ENCODE peak calls at places on chromosome 13, in seven cellular contexts. I is uterus; P is colonic mucosa; Z is pancreas; T is endodermal cell; V is CD8-positive, alpha-beta T cell; H is PC-9. D is an unnamed sample.

GRCh38 chr13:105735269-105735668 is 800.2 kb downstream of the EFNB2 start:
- DNase-seq in I (no peak), P (no peak), Z (no peak), T (no peak), V (no peak), H (peak), D (no peak)

GRCh38 chr13:21685485-21686064 is 14.7 kb downstream of the FGF9 start:
- DNase-seq in I (no peak), P (no peak), Z (no peak), T (no peak), V (no peak), H (no peak), D (no peak)

GRCh38 chr13:101417043-101417406 is 717 bp upstream of the NALCN start:
- DNase-seq in I (no peak), P (no peak), Z (no peak), T (no peak), V (no peak), H (peak), D (no peak)

GRCh38 chr13:51453308-51453958 is 597 bp upstream of the INTS6 start:
- DNase-seq in I (peak), P (peak), Z (peak), T (no peak), V (peak), H (peak), D (no peak)

GRCh38 chr13:111216166-111216960 is 101.3 kb downstream of the ARHGEF7 start:
- DNase-seq in I (no peak), P (peak), Z (no peak), T (peak), V (peak), H (peak), D (peak)

GRCh38 chr13:103006706-103007426 is 59.4 kb downstream of the SLC10A2 start:
- DNase-seq in I (no peak), P (no peak), Z (no peak), T (no peak), V (no peak), H (no peak), D (no peak)

GRCh38 chr13:113837554-113838355 is 26.1 kb downstream of the GAS6 start:
- DNase-seq in I (peak), P (peak), Z (peak), T (peak), V (no peak), H (peak), D (peak)

GRCh38 chr13:77697208-77698103 is at the start of gene SLAIN1:
- DNase-seq in I (peak), P (peak), Z (peak), T (peak), V (peak), H (peak), D (peak)

GRCh38 chr13:52160053-52160452 is 656 bp upstream of the NEK3 start:
- DNase-seq in I (no peak), P (no peak), Z (no peak), T (no peak), V (no peak), H (no peak), D (no peak)

GRCh38 chr13:95025116-95025515 is 276.1 kb downstream of the ABCC4 start:
- DNase-seq in I (no peak), P (no peak), Z (no peak), T (no peak), V (no peak), H (no peak), D (no peak)

GRCh38 chr13:110770678-110771077 is 57.2 kb downstream of the ING1 start:
- DNase-seq in I (no peak), P (no peak), Z (no peak), T (no peak), V (no peak), H (no peak), D (no peak)

GRCh38 chr13:112510002-112510780 is 77.8 kb downstream of the TUBGCP3 start:
- DNase-seq in I (no peak), P (no peak), Z (no peak), T (peak), V (no peak), H (peak), D (peak)

GRCh38 chr13:99393791-99394735 is 86.9 kb upstream of the GPR183 start:
- DNase-seq in I (no peak), P (no peak), Z (no peak), T (no peak), V (no peak), H (no peak), D (no peak)

GRCh38 chr13:104017317-104017716 is 951.1 kb upstream of the SLC10A2 start:
- DNase-seq in I (no peak), P (no peak), Z (no peak), T (no peak), V (no peak), H (no peak), D (no peak)

GRCh38 chr13:104025303-104025702 is 959.1 kb upstream of the SLC10A2 start:
- DNase-seq in I (no peak), P (no peak), Z (no peak), T (no peak), V (no peak), H (no peak), D (no peak)

GRCh38 chr13:104024416-104025170 is 958.4 kb upstream of the SLC10A2 start:
- DNase-seq in I (no peak), P (no peak), Z (no peak), T (no peak), V (no peak), H (no peak), D (no peak)

GRCh38 chr13:104021806-104022397 is 955.7 kb upstream of the SLC10A2 start:
- DNase-seq in I (no peak), P (no peak), Z (no peak), T (no peak), V (no peak), H (no peak), D (no peak)
- H3K27ac ChIP-seq in I (no peak), P (no peak), Z (no peak), T (no peak), V (no peak), H (no peak), D (no peak)

DNA sequence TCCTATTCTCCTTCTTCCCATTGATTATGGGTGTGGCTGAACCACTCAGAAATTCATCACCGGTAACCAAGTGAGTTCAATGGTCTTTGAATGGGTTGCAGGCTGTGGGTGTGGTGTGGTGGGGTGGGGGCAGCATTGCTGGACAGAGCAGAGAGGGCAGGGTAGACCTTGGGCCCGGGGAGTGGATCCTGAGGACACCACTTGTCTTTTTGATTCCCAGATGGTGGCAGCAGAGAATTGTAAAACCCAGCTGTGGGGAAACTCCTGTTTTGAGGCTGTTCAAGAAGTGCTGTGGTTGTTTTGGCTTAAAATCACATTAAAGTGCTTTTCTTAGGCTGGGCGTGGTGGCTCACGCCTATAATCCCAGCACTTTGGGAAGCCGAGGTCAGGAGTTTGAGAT is 45.8 kb upstream of the RGCC start:
- DNase-seq in I (no peak), P (no peak), Z (no peak), T (peak), V (no peak), H (peak), D (peak)
- TF ChIP-seq CTCF in I (peak), P (no peak), Z (no peak), T (peak), V (no peak), H (peak), D (peak)

DNA sequence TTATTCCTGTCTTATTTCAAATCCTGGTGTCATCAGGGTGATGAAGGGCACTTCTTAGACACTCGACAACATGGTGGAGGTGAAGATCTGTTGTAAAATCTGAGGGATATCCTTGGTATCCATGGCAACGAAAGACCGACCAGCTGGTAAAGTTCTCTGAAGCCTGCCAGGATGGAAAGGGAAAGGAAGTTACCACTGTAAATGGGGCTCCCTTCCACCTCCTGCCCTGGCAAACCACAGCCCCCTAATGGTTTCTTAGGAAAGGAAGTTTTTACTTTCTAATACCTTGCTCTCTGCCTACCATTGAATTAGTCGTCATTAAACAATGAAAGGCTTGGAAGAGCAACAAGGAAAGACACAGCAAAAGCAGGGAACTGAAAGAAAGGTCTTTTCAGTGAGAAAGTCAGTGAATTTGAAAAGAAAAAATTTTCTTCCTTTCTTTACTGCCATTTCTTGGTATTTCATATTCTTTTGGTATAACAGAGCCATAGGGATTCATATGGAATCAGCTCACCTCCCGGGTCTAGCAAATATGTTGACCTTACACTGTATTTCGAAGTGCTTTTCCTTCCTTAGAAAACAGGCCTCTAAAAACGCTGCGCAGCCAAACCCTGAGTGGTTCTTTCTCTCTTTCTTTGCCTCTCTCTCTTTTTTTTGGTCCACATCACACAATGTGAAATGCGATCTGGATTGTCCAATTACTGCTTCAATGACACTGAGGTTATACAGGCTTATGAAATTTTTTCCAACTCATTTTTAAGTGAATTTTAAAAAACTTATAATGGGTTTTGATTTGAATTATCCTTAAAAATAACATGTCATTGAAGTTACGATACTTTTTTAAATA is 111.0 kb downstream of the RGCC start:
- DNase-seq in I (no peak), P (no peak), Z (no peak), T (no peak), V (no peak), H (no peak), D (no peak)
- H3K27ac ChIP-seq in I (no peak), P (no peak), Z (no peak), T (no peak), V (no peak), H (no peak), D (no peak)

DNA sequence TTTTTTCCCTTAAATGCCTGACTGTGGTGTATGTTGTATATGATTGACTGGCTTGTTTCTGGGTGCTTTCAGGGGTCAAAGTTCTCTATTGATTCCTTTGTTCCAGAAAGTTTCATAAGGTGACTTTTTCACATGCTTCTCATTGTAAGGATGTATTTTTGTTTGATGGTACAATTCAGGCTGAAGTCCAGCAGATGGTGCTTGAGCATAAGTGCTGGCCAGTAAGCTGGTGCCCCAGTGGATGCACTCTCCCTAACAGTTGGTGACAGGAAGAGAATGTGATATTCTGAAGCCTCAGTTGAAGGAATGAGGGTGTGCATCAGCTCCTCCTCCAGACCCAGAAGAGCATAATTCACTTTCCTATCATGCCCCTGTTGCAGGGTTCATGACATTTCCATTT is 1941.6 kb upstream of the PRR20A start:
- DNase-seq in I (no peak), P (no peak), Z (no peak), T (peak), V (no peak), H (no peak), D (no peak)
- TF ChIP-seq CTCF in I (no peak), P (no peak), Z (no peak), T (peak), V (no peak), H (no peak), D (peak)

GRCh38 chr13:79285159-79285558 is 120.9 kb downstream of the RBM26 start:
- DNase-seq in I (no peak), P (no peak), Z (no peak), T (no peak), V (no peak), H (no peak), D (no peak)

GRCh38 chr13:79281335-79281734 is 124.7 kb downstream of the RBM26 start:
- DNase-seq in I (no peak), P (no peak), Z (no peak), T (peak), V (no peak), H (no peak), D (peak)

GRCh38 chr13:79283742-79284141 is 122.3 kb downstream of the RBM26 start:
- DNase-seq in I (no peak), P (no peak), Z (no peak), T (no peak), V (no peak), H (no peak), D (no peak)

GRCh38 chr13:79282976-79283375 is 123.1 kb downstream of the RBM26 start:
- DNase-seq in I (no peak), P (no peak), Z (no peak), T (no peak), V (no peak), H (no peak), D (no peak)

GRCh38 chr13:79282508-79282907 is 123.5 kb downstream of the RBM26 start:
- DNase-seq in I (no peak), P (no peak), Z (no peak), T (no peak), V (no peak), H (no peak), D (no peak)
- H3K27ac ChIP-seq in I (no peak), P (no peak), Z (no peak), T (no peak), V (no peak), H (no peak), D (no peak)

GRCh38 chr13:109196896-109197295 is 567.5 kb downstream of the MYO16 start:
- DNase-seq in I (no peak), P (no peak), Z (no peak), T (peak), V (no peak), H (no peak), D (peak)
- TF ChIP-seq CTCF in I (no peak), P (no peak), Z (no peak), T (peak), V (no peak), H (peak), D (peak)

D was measured in H9.